ENCODE peak calls at places on chromosomes 13 and 19, in six cellular contexts. K is cardiac fibroblast, F is suprapubic skin, Q is psoas muscle, B is AG10803, C is HCT116. I is an unnamed sample.

GRCh38 chr19:18537431-18537830 is 5.9 kb downstream of the FKBP8 start:
- DNase-seq in C (no peak), F (no peak), Q (no peak), K (no peak), B (no peak), I (no peak)

GRCh38 chr13:101869553-101869952 is 417.1 kb downstream of the ITGBL1 start:
- DNase-seq in C (no peak), Q (no peak), K (no peak), F (no peak), B (peak), I (no peak)

GRCh38 chr19:40995355-40995754 is 4.3 kb downstream of the CYP2B6 start:
- DNase-seq in B (no peak), C (peak), K (no peak), Q (no peak), F (no peak), I (no peak)

GRCh38 chr19:6590458-6591319 is at the start of gene CD70:
- DNase-seq in C (no peak), F (no peak), Q (peak), K (no peak), B (no peak), I (no peak)

GRCh38 chr13:85080726-85081125 is 718.5 kb downstream of the SLITRK6 start:
- DNase-seq in B (no peak), C (no peak), Q (no peak), K (no peak), F (no peak), I (no peak)

GRCh38 chr13:68063181-68063580 is 833.0 kb upstream of the PCDH9 start:
- DNase-seq in Q (no peak), K (no peak), F (no peak), B (no peak), C (no peak), I (no peak)

GRCh38 chr13:33577037-33577436 is 240.9 kb upstream of the RFC3 start:
- DNase-seq in F (no peak), B (no peak), C (no peak), K (peak), Q (no peak), I (no peak)

GRCh38 chr13:80235559-80236296 is 105.2 kb downstream of the SPRY2 start:
- DNase-seq in F (no peak), K (peak), B (peak), C (no peak), Q (no peak), I (no peak)

GRCh38 chr19:51921949-51922348 is 5.3 kb upstream of the ZNF613 start:
- DNase-seq in Q (no peak), C (no peak), K (no peak), B (no peak), F (no peak), I (no peak)

GRCh38 chr19:49533551-49534488 is 6.0 kb downstream of the RCN3 start:
- DNase-seq in C (no peak), B (peak), Q (peak), F (peak), K (peak), I (no peak)

GRCh38 chr19:18223860-18224524 is 2.2 kb downstream of the PDE4C start:
- DNase-seq in C (peak), K (peak), F (no peak), Q (peak), B (no peak), I (no peak)

GRCh38 chr13:99313473-99313872 is 6.3 kb upstream of the GPR183 start:
- DNase-seq in C (no peak), K (peak), B (peak), Q (no peak), F (no peak), I (no peak)

GRCh38 chr19:29804493-29804892 is 7.3 kb upstream of the CCNE1 start:
- DNase-seq in C (no peak), Q (no peak), B (no peak), K (no peak), F (no peak), I (no peak)

GRCh38 chr19:6825076-6825774 is 52.7 kb downstream of the VAV1 start:
- DNase-seq in K (no peak), C (no peak), Q (no peak), B (no peak), F (no peak), I (no peak)

GRCh38 chr19:42276821-42277220 is 7.8 kb downstream of the CIC start:
- DNase-seq in Q (no peak), B (no peak), C (no peak), K (no peak), F (no peak), I (no peak)

GRCh38 chr13:31793246-31793645 is 53.9 kb downstream of the RXFP2 start:
- DNase-seq in B (peak), K (peak), C (no peak), F (no peak), Q (no peak), I (no peak)

GRCh38 chr19:13834308-13834790 is 39.1 kb downstream of the ZSWIM4 start:
- DNase-seq in Q (no peak), C (no peak), F (no peak), K (peak), B (peak), I (no peak)

GRCh38 chr13:29081036-29081435 is 260.9 kb downstream of the MTUS2 start:
- DNase-seq in K (peak), C (no peak), F (no peak), B (peak), Q (no peak), I (no peak)

GRCh38 chr13:31970237-31970930 is 61.2 kb upstream of the FRY start:
- DNase-seq in F (no peak), K (no peak), B (peak), Q (no peak), C (no peak), I (peak)

GRCh38 chr19:45177817-45178261 is at the start of gene TRAPPC6A:
- DNase-seq in F (no peak), B (peak), K (no peak), C (no peak), Q (no peak), I (no peak)

GRCh38 chr13:33185853-33186252 is 99.7 kb downstream of the STARD13 start:
- DNase-seq in B (no peak), F (no peak), C (no peak), K (no peak), Q (no peak), I (no peak)

GRCh38 chr19:7258840-7259395 is 35.3 kb downstream of the INSR start:
- DNase-seq in B (no peak), C (no peak), F (no peak), Q (no peak), K (no peak), I (no peak)

GRCh38 chr19:12778905-12779161 is 3.5 kb upstream of the HOOK2 start:
- DNase-seq in B (no peak), K (no peak), F (no peak), C (no peak), Q (no peak), I (no peak)

GRCh38 chr19:12666305-12667048 is at the start of the genes MAN2B1 and WDR83:
- DNase-seq in B (peak), F (no peak), K (peak), Q (peak), C (no peak), I (peak)

GRCh38 chr19:49415102-49415809 is 8.0 kb downstream of the PTH2 start:
- DNase-seq in Q (no peak), C (no peak), K (peak), B (no peak), F (no peak), I (no peak)

GRCh38 chr13:66689628-66690027 is 540.5 kb downstream of the PCDH9 start:
- DNase-seq in B (no peak), K (peak), Q (no peak), C (no peak), F (no peak), I (no peak)
- TF ChIP-seq CTCF in B (no peak), K (peak), Q (no peak), C (no peak), F (no peak), I (peak)

GRCh38 chr13:113367020-113367560 is 3.2 kb upstream of the GRTP1 start:
- DNase-seq in Q (no peak), K (no peak), F (no peak), B (no peak), C (no peak), I (no peak)

GRCh38 chr13:113366031-113366588 is 2.2 kb upstream of the GRTP1 start:
- DNase-seq in B (no peak), C (no peak), Q (no peak), K (no peak), F (peak), I (no peak)

GRCh38 chr13:113365551-113365971 is 1.6 kb upstream of the GRTP1 start:
- DNase-seq in B (no peak), F (no peak), K (no peak), Q (no peak), C (no peak), I (no peak)

GRCh38 chr13:113364371-113364932 is 522 bp upstream of the GRTP1 start:
- DNase-seq in C (no peak), F (peak), Q (peak), B (no peak), K (no peak), I (no peak)

GRCh38 chr13:113364933-113365371 is 1.0 kb upstream of the GRTP1 start:
- DNase-seq in F (peak), K (no peak), Q (no peak), C (no peak), B (no peak), I (no peak)
- H3K4me3 ChIP-seq in F (peak), K (no peak), Q (peak), C (no peak), B (no peak), I (peak)

GRCh38 chr13:63048648-63049047 is 1633.0 kb upstream of the PCDH20 start:
- DNase-seq in F (no peak), C (peak), Q (no peak), B (no peak), K (no peak), I (no peak)
- TF ChIP-seq CTCF in F (no peak), C (peak), Q (no peak), B (no peak), K (no peak), I (no peak)

GRCh38 chr19:2527716-2528115 is 51.8 kb downstream of the GADD45B start:
- DNase-seq in C (no peak), B (no peak), F (no peak), Q (no peak), K (no peak), I (no peak)

GRCh38 chr19:2527171-2527570 is 51.2 kb downstream of the GADD45B start:
- DNase-seq in C (no peak), F (no peak), B (no peak), K (no peak), Q (no peak), I (no peak)

GRCh38 chr19:2523630-2524311 is 47.8 kb downstream of the GADD45B start:
- DNase-seq in F (no peak), B (peak), Q (no peak), K (no peak), C (no peak), I (peak)

GRCh38 chr19:2524840-2525723 is 49.2 kb downstream of the GADD45B start:
- DNase-seq in C (peak), K (no peak), Q (peak), B (peak), F (no peak), I (no peak)

GRCh38 chr19:2524361-2524839 is 48.5 kb downstream of the GADD45B start:
- DNase-seq in Q (no peak), B (no peak), K (no peak), F (no peak), C (no peak), I (no peak)
- H3K4me3 ChIP-seq in Q (no peak), B (no peak), K (no peak), F (no peak), C (peak), I (no peak)

I was measured in astrocyte of the cerebellum.